ENCODE peak calls at places on chromosomes 12 and 14, in five cellular contexts. K is astrocyte; U is GM23248; H is CD4-positive, alpha-beta T cell; G is A549. O is an unnamed sample.

GRCh38 chr12:105462336-105462735 is 131.8 kb downstream of the C12orf75 start:
- DNase-seq in G (no peak), U (no peak), K (no peak), H (no peak), O (no peak)

GRCh38 chr12:117134059-117134458 is 34.8 kb upstream of the TESC start:
- DNase-seq in G (no peak), U (peak), H (peak), K (no peak), O (no peak)

GRCh38 chr14:89921896-89922548 is 32.5 kb downstream of the EFCAB11 start:
- DNase-seq in U (peak), K (peak), G (no peak), H (no peak), O (no peak)

GRCh38 chr12:18430425-18431048 is 169.2 kb downstream of the PIK3C2G start:
- DNase-seq in K (peak), U (peak), G (peak), H (no peak), O (no peak)

GRCh38 chr12:74646831-74647230 is 109.2 kb downstream of the ATXN7L3B start:
- DNase-seq in H (no peak), K (no peak), G (peak), U (peak), O (no peak)

GRCh38 chr12:104956870-104957301 is 1.2 kb downstream of the SLC41A2 start:
- DNase-seq in G (no peak), H (no peak), K (no peak), U (peak), O (no peak)

GRCh38 chr12:43957732-43958131 is 121.9 kb downstream of the TMEM117 start:
- DNase-seq in K (peak), H (no peak), G (peak), U (peak), O (no peak)

GRCh38 chr14:25122843-25123242 is 72.9 kb upstream of the STXBP6 start:
- DNase-seq in U (no peak), K (no peak), H (no peak), G (no peak), O (no peak)

GRCh38 chr12:49707812-49708147 is 575 bp upstream of the FMNL3 start:
- DNase-seq in U (no peak), K (no peak), G (no peak), H (no peak), O (no peak)

GRCh38 chr12:62995097-62995496 is 60.1 kb upstream of the PPM1H start:
- DNase-seq in K (no peak), U (no peak), G (no peak), H (no peak), O (no peak)

GRCh38 chr12:43208221-43208620 is 343.8 kb downstream of the ADAMTS20 start:
- DNase-seq in U (peak), H (no peak), K (peak), G (no peak), O (no peak)

DNA sequence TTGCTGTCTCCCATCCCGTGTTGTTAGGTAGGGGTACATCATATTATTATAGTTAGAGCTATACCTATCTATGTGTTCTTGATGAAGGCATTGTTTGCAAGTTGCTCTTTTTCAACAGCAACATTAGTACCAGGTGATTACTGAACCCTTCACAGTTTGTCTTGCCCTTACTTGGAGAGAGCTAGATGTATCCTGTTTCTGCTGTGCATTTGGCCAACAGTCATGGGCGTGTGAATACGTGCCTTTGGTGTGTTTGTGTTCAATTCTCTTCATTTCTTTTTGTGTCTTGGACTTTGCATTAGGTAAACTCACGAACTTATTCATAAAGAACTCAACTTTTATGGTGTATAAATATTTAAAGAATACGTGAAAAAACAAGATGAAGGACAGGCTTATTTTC is 14.3 kb downstream of the ARF6 start:
- DNase-seq in U (no peak), G (no peak), K (no peak), H (no peak), O (no peak)
- H3K27ac ChIP-seq in U (peak), G (peak), K (peak), H (no peak), O (no peak)

GRCh38 chr14:106422066-106422465 is 895.7 kb downstream of the TMEM121 start:
- DNase-seq in K (no peak), U (no peak), H (no peak), G (no peak), O (no peak)
- H3K27ac ChIP-seq in K (no peak), U (no peak), H (no peak), G (no peak), O (no peak)

DNA sequence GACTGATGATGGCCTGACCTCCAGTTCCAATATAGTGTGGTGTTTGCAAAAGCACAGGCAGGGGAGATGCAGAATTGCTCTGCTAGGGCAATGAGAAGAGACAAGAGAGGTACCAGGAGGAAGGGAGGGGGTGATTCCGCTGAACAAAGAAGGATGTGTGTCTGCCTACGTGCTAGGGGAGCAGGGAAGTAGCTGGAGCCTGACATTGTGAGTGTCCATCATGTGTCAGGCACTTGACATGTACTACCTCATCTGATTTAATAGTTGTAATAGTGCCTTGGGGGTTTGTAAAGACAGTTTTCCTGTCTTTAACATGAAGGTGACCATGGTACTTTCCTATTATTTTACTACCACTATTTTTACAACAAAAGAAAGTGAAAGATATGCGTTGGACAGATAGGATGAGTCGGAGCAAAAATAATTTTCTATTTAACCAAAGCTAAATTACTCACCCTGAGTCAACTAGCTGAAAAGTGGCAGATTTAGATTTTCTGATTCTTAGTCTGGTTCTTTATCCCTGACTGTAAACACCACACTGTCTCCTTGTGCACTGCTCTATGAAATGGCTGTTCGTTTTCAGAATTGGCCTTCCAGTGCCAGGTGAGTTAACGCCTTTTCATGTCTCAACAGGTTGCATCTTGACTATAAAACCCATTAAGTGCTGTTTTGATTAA is 33.7 kb upstream of the TEAD4 start:
- DNase-seq in G (no peak), U (peak), K (no peak), H (no peak), O (no peak)
- H3K27ac ChIP-seq in G (no peak), U (peak), K (no peak), H (no peak), O (no peak)

DNA sequence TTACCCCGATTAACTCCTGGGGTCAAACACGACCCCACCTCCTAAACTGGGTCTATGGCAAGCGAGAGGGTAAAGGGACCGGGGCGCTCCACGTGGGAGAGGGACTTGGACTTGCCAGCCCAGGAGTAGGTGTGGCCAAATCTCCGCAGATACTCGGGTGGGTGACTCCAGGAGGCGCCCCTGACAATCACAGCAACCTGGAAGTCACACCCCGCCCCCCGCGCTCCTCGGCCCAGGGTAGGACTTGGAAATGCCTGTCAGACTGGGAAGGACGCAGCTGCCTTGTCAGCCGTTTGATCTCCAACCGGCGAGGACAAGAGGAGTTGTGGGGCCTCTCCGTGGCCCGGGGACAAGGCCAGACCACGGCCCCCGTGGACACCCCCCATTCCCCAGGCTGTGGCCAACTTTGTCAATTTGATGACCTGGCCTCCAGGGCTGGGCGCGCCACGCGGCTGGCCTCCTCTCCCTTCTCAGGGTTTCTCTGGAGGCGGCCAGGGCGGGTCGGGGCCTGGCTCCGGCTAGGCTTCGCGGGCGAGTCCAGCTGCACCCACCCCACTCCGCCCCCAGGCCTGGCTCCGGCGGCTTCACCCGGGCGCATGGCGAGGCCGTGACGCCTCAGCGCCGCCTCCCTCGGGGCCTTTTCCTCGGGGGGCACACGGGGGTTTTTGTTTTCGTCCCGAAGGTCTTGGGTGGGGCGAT is 1.2 kb upstream of the BCL11B start:
- DNase-seq in H (no peak), K (no peak), G (peak), U (peak), O (no peak)
- H3K27ac ChIP-seq in H (peak), K (no peak), G (peak), U (no peak), O (no peak)

GRCh38 chr12:85279449-85280137 is 427 bp upstream of the ALX1 start:
- DNase-seq in K (no peak), G (no peak), U (no peak), H (no peak), O (no peak)
- H3K27ac ChIP-seq in K (no peak), G (peak), U (no peak), H (no peak), O (no peak)

GRCh38 chr14:22580604-22581003 is 8.4 kb downstream of the DAD1 start:
- DNase-seq in K (no peak), G (no peak), U (no peak), H (no peak), O (no peak)

GRCh38 chr14:22579881-22580280 is 9.1 kb downstream of the DAD1 start:
- DNase-seq in H (no peak), K (no peak), U (no peak), G (no peak), O (no peak)

GRCh38 chr14:22588419-22589095 is 467 bp downstream of the DAD1 start:
- DNase-seq in K (no peak), H (no peak), G (no peak), U (peak), O (no peak)

GRCh38 chr14:22587247-22587646 is 1.8 kb downstream of the DAD1 start:
- DNase-seq in U (no peak), K (no peak), H (no peak), G (no peak), O (no peak)

DNA sequence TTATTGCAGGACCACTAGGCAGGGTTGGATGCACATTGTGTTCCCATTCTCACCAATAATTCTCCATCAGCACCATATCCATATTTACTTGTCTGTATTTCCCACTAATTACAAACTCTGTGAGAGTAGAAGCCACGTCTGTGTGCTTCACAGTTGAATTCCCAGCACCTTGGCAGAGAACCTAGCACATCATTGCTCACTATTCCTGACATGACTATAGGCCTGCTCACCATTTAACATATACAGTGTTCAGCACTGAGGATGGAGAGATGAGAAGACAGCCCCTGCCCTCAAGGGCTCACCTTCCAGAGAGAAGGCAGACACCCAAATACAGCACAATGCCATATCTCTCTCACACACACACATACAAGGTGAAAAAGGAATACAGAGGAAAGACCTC is 5.0 kb downstream of the DAD1 start:
- DNase-seq in K (no peak), G (no peak), U (peak), H (no peak), O (no peak)
- H3K27ac ChIP-seq in K (no peak), G (no peak), U (no peak), H (no peak), O (no peak)

GRCh38 chr12:65646127-65646643 is 178.1 kb upstream of the HMGA2 start:
- DNase-seq in G (no peak), K (no peak), H (no peak), U (no peak), O (no peak)

GRCh38 chr12:65651060-65651459 is 173.2 kb upstream of the HMGA2 start:
- DNase-seq in G (no peak), K (no peak), U (no peak), H (no peak), O (no peak)

GRCh38 chr12:65647074-65647473 is 177.2 kb upstream of the HMGA2 start:
- DNase-seq in K (no peak), G (no peak), H (no peak), U (no peak), O (no peak)

GRCh38 chr12:65648461-65648860 is 175.8 kb upstream of the HMGA2 start:
- DNase-seq in G (no peak), K (no peak), U (peak), H (no peak), O (no peak)

DNA sequence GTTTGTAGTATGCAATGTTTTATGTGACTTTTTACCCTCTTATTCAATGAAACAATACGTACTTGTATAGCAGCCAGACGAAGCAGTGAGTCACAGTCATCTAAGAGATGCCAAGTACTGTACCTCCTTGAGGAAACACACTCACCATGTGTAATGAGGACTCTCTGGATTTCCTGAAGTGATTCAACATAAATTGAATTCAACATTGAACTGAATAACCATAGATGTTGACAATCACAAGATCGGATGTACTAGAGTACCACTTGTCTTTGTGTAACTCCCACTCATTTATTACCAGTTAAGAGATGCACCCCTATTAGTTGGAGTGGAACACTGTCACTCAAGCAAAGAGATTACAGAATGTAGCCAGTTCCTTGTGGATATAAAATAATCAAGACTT is 175.2 kb upstream of the HMGA2 start:
- DNase-seq in K (peak), U (peak), G (peak), H (no peak), O (peak)
- H3K27ac ChIP-seq in K (peak), U (peak), G (peak), H (no peak), O (no peak)

GRCh38 chr12:599756-600155 is 63.5 kb downstream of the NINJ2 start:
- DNase-seq in H (no peak), K (no peak), U (no peak), G (no peak), O (no peak)
- H3K27ac ChIP-seq in H (no peak), K (no peak), U (no peak), G (no peak), O (no peak)